ENCODE peak calls at places on chromosomes 6 and 20, in six cellular contexts. K, Y, G, U, M and P are unnamed samples.

GRCh38 chr6:27188206-27188884 is 59.2 kb upstream of the PRSS16 start:
- DNase-seq in M (peak; percentile 81), K (no peak), Y (peak; percentile 29), U (peak; percentile 64), G (peak; percentile 85), P (no peak)

GRCh38 chr6:118679293-118679692 is 27.9 kb upstream of the CEP85L start:
- DNase-seq in Y (no peak), M (no peak), U (no peak), G (peak; percentile 69), K (no peak), P (no peak)

GRCh38 chr6:170135821-170136471 is 154.9 kb downstream of the DLL1 start:
- DNase-seq in G (no peak), Y (no peak), M (peak; percentile 72), K (no peak), U (no peak), P (peak; percentile 54)

GRCh38 chr6:116475151-116475550 is 14.0 kb downstream of the CALHM6 start:
- DNase-seq in G (no peak), U (peak; percentile 41), M (no peak), Y (no peak), K (no peak), P (no peak)

GRCh38 chr6:157424491-157425020 is 43.6 kb downstream of the ZDHHC14 start:
- DNase-seq in U (no peak), M (no peak), K (no peak), G (no peak), Y (no peak), P (no peak)

GRCh38 chr6:129860901-129861665 is at the start of gene TMEM244:
- DNase-seq in K (no peak), M (no peak), Y (no peak), G (peak; percentile 76), U (no peak), P (no peak)

GRCh38 chr20:48107560-48107959 is 322.3 kb upstream of the SULF2 start:
- DNase-seq in G (peak; percentile 48), K (no peak), M (no peak), Y (peak; percentile 76), U (no peak), P (no peak)

GRCh38 chr6:14770040-14770439 is 475.8 kb upstream of the JARID2 start:
- DNase-seq in Y (no peak), G (no peak), K (no peak), M (no peak), U (no peak), P (no peak)

GRCh38 chr6:89385846-89386245 is 26.2 kb downstream of the RRAGD start:
- DNase-seq in K (no peak), G (no peak), Y (no peak), U (no peak), M (no peak), P (no peak)

GRCh38 chr6:112049051-112049799 is 4.7 kb upstream of the CCN6 start:
- DNase-seq in K (no peak), Y (no peak), G (peak; percentile 60), U (no peak), M (no peak), P (no peak)

GRCh38 chr20:25033250-25033940 is 24.5 kb downstream of the ACSS1 start:
- DNase-seq in G (peak; percentile 2), Y (no peak), M (peak; percentile 8), U (peak; percentile 37), K (no peak), P (no peak)

GRCh38 chr20:2519115-2519815 is 10.6 kb upstream of the ZNF343 start:
- DNase-seq in M (no peak), G (no peak), U (peak; percentile 33), Y (no peak), K (no peak), P (no peak)

GRCh38 chr6:31557443-31558317 is 10.3 kb downstream of the NFKBIL1 start:
- DNase-seq in Y (no peak), M (peak; percentile 85), K (no peak), G (no peak), U (no peak), P (no peak)
- H3K4me1 ChIP-seq in Y (no peaks in the 10 kb centered on the region), M (peaks cover 87% of the 10 kb centered on the region), K (peaks cover 52% of the 10 kb centered on the region), G (peaks cover 11% of the 10 kb centered on the region), U (no peaks in the 10 kb centered on the region), P (peaks cover 19% of the 10 kb centered on the region)

GRCh38 chr6:31954511-31954910 is 4.3 kb downstream of the NELFE start:
- DNase-seq in U (no peak), Y (no peak), G (no peak), M (no peak), K (no peak), P (no peak)
- H3K36me3 ChIP-seq in U (peaks cover 50% of the 10 kb centered on the region), Y (peaks cover 2% of the 10 kb centered on the region), G (peaks cover 25% of the 10 kb centered on the region), M (peaks cover 60% of the 10 kb centered on the region), K (peaks cover 47% of the 10 kb centered on the region), P (peaks cover 65% of the 10 kb centered on the region)

GRCh38 chr6:19865178-19865577 is 28.0 kb downstream of the ID4 start:
- DNase-seq in Y (no peak), K (no peak), M (no peak), G (no peak), U (no peak), P (no peak)

GRCh38 chr6:19857139-19857538 is 20.0 kb downstream of the ID4 start:
- DNase-seq in Y (no peak), U (no peak), G (no peak), M (no peak), K (no peak), P (no peak)

GRCh38 chr6:19855510-19855909 is 18.3 kb downstream of the ID4 start:
- DNase-seq in K (no peak), U (no peak), M (no peak), G (no peak), Y (no peak), P (no peak)

GRCh38 chr6:19864285-19864684 is 27.1 kb downstream of the ID4 start:
- DNase-seq in Y (no peak), U (no peak), K (no peak), M (no peak), G (no peak), P (no peak)

GRCh38 chr6:19860235-19860877 is 23.2 kb downstream of the ID4 start:
- DNase-seq in G (no peak), K (no peak), Y (no peak), U (no peak), M (no peak), P (no peak)
- TF ChIP-seq CTCF in G (no peak), K (no peak), Y (no peak), U (no peak), M (no peak), P (no peak)

GRCh38 chr6:16132909-16133308 is 4.0 kb downstream of the MYLIP start:
- DNase-seq in U (no peak), M (no peak), Y (no peak), G (no peak), K (no peak), P (no peak)

GRCh38 chr6:16128759-16129622 is at the start of gene MYLIP:
- DNase-seq in U (peak; percentile 98), K (peak; percentile 97), G (peak; percentile 86), M (peak; percentile 99), Y (peak; percentile 98), P (peak; percentile 93)

GRCh38 chr6:16129623-16130243 is 847 bp downstream of the MYLIP start:
- DNase-seq in U (peak; percentile 47), M (no peak), K (peak; percentile 29), Y (peak; percentile 35), G (peak; percentile 9), P (no peak)

GRCh38 chr6:16130437-16130891 is 1.6 kb downstream of the MYLIP start:
- DNase-seq in G (no peak), U (no peak), K (no peak), M (no peak), Y (no peak), P (no peak)

DNA sequence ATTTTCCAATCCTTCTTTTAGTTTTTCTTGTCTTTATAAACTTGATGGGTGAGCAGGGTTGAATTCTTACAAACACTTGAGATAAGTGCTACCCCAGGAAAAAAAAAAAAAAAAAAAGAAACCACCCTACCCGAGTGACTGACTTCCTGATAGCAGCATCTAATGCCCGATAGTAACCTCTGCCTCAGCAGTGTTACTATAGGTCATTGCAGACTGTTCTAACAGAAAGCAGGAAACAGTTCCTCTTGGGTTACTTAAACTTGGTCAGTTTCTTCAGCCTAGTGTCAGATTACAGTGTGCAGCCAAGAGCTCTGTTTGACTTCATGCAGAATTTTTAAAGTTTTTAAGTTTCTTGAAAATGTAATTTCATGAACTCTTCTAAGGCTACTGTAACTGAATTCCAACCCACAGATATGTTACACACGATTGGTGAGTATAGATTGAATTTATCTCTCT is 2.1 kb downstream of the MYLIP start:
- DNase-seq in G (peak; percentile 84), M (no peak), K (no peak), Y (peak; percentile 30), U (peak; percentile 83), P (no peak)
- H3K4me1 ChIP-seq in G (peaks cover 5% of the 10 kb centered on the region), M (peaks cover 64% of the 10 kb centered on the region), K (peaks cover 47% of the 10 kb centered on the region), Y (peaks cover 5% of the 10 kb centered on the region), U (peaks cover 39% of the 10 kb centered on the region), P (peaks cover 18% of the 10 kb centered on the region)

GRCh38 chr6:33779895-33780294 is 9.0 kb downstream of the LEMD2 start:
- DNase-seq in G (no peak), M (no peak), U (no peak), Y (no peak), K (no peak), P (no peak)

GRCh38 chr6:33779305-33779704 is 9.6 kb downstream of the LEMD2 start:
- DNase-seq in Y (no peak), G (no peak), U (no peak), K (no peak), M (no peak), P (no peak)

GRCh38 chr6:33783781-33784520 is 5.0 kb downstream of the LEMD2 start:
- DNase-seq in Y (no peak), U (no peak), G (no peak), M (no peak), K (no peak), P (no peak)

GRCh38 chr6:33782561-33782960 is 6.4 kb downstream of the LEMD2 start:
- DNase-seq in Y (no peak), M (no peak), K (no peak), G (no peak), U (no peak), P (no peak)

GRCh38 chr6:33781105-33781975 is 7.6 kb downstream of the LEMD2 start:
- DNase-seq in U (no peak), M (no peak), G (peak; percentile 76), Y (no peak), K (no peak), P (no peak)
- H3K36me3 ChIP-seq in U (peaks cover 86% of the 10 kb centered on the region), M (peaks cover 83% of the 10 kb centered on the region), G (peaks cover 35% of the 10 kb centered on the region), Y (no peaks in the 10 kb centered on the region), K (peaks cover 65% of the 10 kb centered on the region), P (peaks cover 81% of the 10 kb centered on the region)